ENCODE peak calls at places on chromosomes 12 and 14, in ten cellular contexts. O is HTR-8/SVneo; I is dermis microvascular lymphatic vessel endothelial cell; A is HT1080; U is AG04450; Y is ELF-1; R is GOT3; E is stimulated activated naive CD8-positive, alpha-beta T cell treated with anti-CD3 and anti-CD28 coated beads, Interleukin-15, Interleukin-2, amounts not matched to agents 100 U/mL and 50 U/mL, for 24 hours; T is left cardiac atrium; W is left ventricle myocardium inferior. Q is an unnamed sample.

GRCh38 chr14:56390859-56391258 is 188.7 kb upstream of the TMEM260 start:
- DNase-seq in O (no peak), I (peak; percentile 24), A (no peak), U (no peak), Y (peak; percentile 2), R (no peak), E (no peak), T (no peak), W (no peak), Q (no peak)

GRCh38 chr14:75981426-75981825 is 369 bp downstream of the TGFB3 start:
- DNase-seq in O (peak; percentile 54), I (peak; percentile 54), A (no peak), U (no peak), Y (peak; percentile 90), R (no peak), E (peak; percentile 49), T (no peak), W (no peak), Q (no peak)

GRCh38 chr12:56631790-56632700 is 1.9 kb upstream of the BAZ2A start:
- DNase-seq in O (peak; percentile 72), I (peak; percentile 62), A (peak; percentile 33), U (no peak), Y (peak; percentile 78), R (no peak), E (peak; percentile 70), T (peak; percentile 82), W (peak; percentile 81), Q (no peak)

GRCh38 chr14:69612014-69612758 is 790 bp downstream of the SUSD6 start:
- DNase-seq in O (peak; percentile 68), I (peak; percentile 44), A (peak; percentile 28), U (no peak), Y (peak; percentile 43), R (no peak), E (peak; percentile 62), T (peak; percentile 42), W (peak; percentile 38), Q (no peak)

GRCh38 chr12:24198936-24199644 is 249.6 kb upstream of the SOX5 start:
- DNase-seq in O (no peak), I (peak; percentile 50), A (no peak), U (no peak), Y (no peak), R (no peak), E (no peak), T (no peak), W (no peak), Q (no peak)

GRCh38 chr12:45407967-45408743 is 192.3 kb downstream of the ANO6 start:
- DNase-seq in O (no peak), I (no peak), A (no peak), U (no peak), Y (no peak), R (no peak), E (no peak), T (no peak), W (no peak), Q (no peak)

GRCh38 chr12:51868821-51869489 is 18.9 kb upstream of the ANKRD33 start:
- DNase-seq in O (no peak), I (no peak), A (no peak), U (no peak), Y (peak; percentile 72), R (no peak), E (no peak), T (no peak), W (no peak), Q (no peak)

GRCh38 chr12:124248862-124249825 is 45.7 kb upstream of the RFLNA start:
- DNase-seq in O (no peak), I (no peak), A (no peak), U (no peak), Y (no peak), R (no peak), E (no peak), T (no peak), W (no peak), Q (no peak)

GRCh38 chr12:40226652-40227051 is 1.9 kb downstream of the LRRK2 start:
- DNase-seq in O (no peak), I (no peak), A (peak; percentile 79), U (no peak), Y (no peak), R (peak; percentile 80), E (no peak), T (peak; percentile 58), W (no peak), Q (peak; percentile 36)

GRCh38 chr14:50061664-50062437 is 54.5 kb downstream of the VCPKMT start:
- DNase-seq in O (peak; percentile 22), I (peak; percentile 64), A (peak; percentile 88), U (no peak), Y (peak; percentile 74), R (no peak), E (peak; percentile 72), T (no peak), W (no peak), Q (peak; percentile 39)

GRCh38 chr12:104538056-104538455 is 81.3 kb downstream of the CHST11 start:
- DNase-seq in O (no peak), I (no peak), A (no peak), U (no peak), Y (no peak), R (no peak), E (no peak), T (no peak), W (no peak), Q (no peak)

GRCh38 chr14:22910916-22911315 is 8.0 kb downstream of the RBM23 start:
- DNase-seq in O (no peak), I (no peak), A (no peak), U (no peak), Y (no peak), R (no peak), E (no peak), T (no peak), W (no peak), Q (no peak)

GRCh38 chr14:36580856-36581831 is 1.3 kb downstream of the NKX2-8 start:
- DNase-seq in O (peak; percentile 33), I (peak; percentile 19), A (no peak), U (no peak), Y (peak; percentile 51), R (no peak), E (no peak), T (peak; percentile 32), W (peak; percentile 13), Q (no peak)

GRCh38 chr14:59251811-59252771 is 63.6 kb downstream of the DAAM1 start:
- DNase-seq in O (peak; percentile 87), I (no peak), A (peak; percentile 40), U (no peak), Y (no peak), R (no peak), E (no peak), T (no peak), W (no peak), Q (no peak)

GRCh38 chr14:79543966-79544365 is 667.3 kb downstream of the DIO2 start:
- DNase-seq in O (peak; percentile 19), I (peak; percentile 41), A (peak; percentile 42), U (no peak), Y (peak; percentile 60), R (no peak), E (no peak), T (no peak), W (no peak), Q (no peak)

GRCh38 chr12:111180830-111181726 is 187.8 kb downstream of the PHETA1 start:
- DNase-seq in O (peak; percentile 33), I (peak; percentile 22), A (no peak), U (no peak), Y (no peak), R (no peak), E (peak; percentile 7), T (peak; percentile 68), W (peak; percentile 69), Q (peak; percentile 5)

GRCh38 chr12:79302171-79302841 is 388.5 kb downstream of the PAWR start:
- DNase-seq in O (no peak), I (peak; percentile 99), A (no peak), U (no peak), Y (no peak), R (no peak), E (no peak), T (no peak), W (no peak), Q (no peak)

GRCh38 chr14:103232338-103232808 is 101.7 kb upstream of the EIF5 start:
- DNase-seq in O (no peak), I (no peak), A (no peak), U (no peak), Y (no peak), R (no peak), E (no peak), T (no peak), W (no peak), Q (no peak)

GRCh38 chr14:37114039-37114438 is 58.4 kb downstream of the SLC25A21 start:
- DNase-seq in O (peak; percentile 40), I (no peak), A (no peak), U (no peak), Y (no peak), R (no peak), E (no peak), T (no peak), W (no peak), Q (no peak)

GRCh38 chr12:85821216-85821615 is 15.0 kb downstream of the RASSF9 start:
- DNase-seq in O (no peak), I (peak; percentile 53), A (no peak), U (no peak), Y (no peak), R (no peak), E (no peak), T (no peak), W (no peak), Q (no peak)

GRCh38 chr14:95835331-95835730 is 41.3 kb upstream of the TUNAR start:
- DNase-seq in O (no peak), I (no peak), A (peak; percentile 82), U (no peak), Y (no peak), R (no peak), E (peak; percentile 3), T (no peak), W (no peak), Q (no peak)

GRCh38 chr14:102333795-102334415 is 14.4 kb downstream of the ZNF839 start:
- DNase-seq in O (no peak), I (no peak), A (no peak), U (no peak), Y (no peak), R (no peak), E (no peak), T (no peak), W (no peak), Q (no peak)

GRCh38 chr12:98741229-98741614 is 96.1 kb downstream of the APAF1 start:
- DNase-seq in O (no peak), I (no peak), A (no peak), U (no peak), Y (no peak), R (no peak), E (peak; percentile 30), T (no peak), W (no peak), Q (no peak)

GRCh38 chr12:92065664-92066063 is 80.0 kb downstream of the BTG1 start:
- DNase-seq in O (no peak), I (no peak), A (no peak), U (no peak), Y (no peak), R (no peak), E (no peak), T (no peak), W (no peak), Q (no peak)

GRCh38 chr14:95667251-95667693 is 19.0 kb upstream of the TCL1B start:
- DNase-seq in O (no peak), I (no peak), A (no peak), U (no peak), Y (peak; percentile 43), R (no peak), E (peak; percentile 9), T (no peak), W (no peak), Q (no peak)

GRCh38 chr14:36513012-36513420 is 7.0 kb downstream of the NKX2-1 start:
- DNase-seq in O (no peak), I (no peak), A (no peak), U (no peak), Y (no peak), R (no peak), E (no peak), T (no peak), W (no peak), Q (no peak)

GRCh38 chr12:109219938-109220337 is 89.1 kb downstream of the FOXN4 start:
- DNase-seq in O (no peak), I (no peak), A (no peak), U (no peak), Y (no peak), R (no peak), E (no peak), T (no peak), W (no peak), Q (no peak)

GRCh38 chr12:124388679-124389536 is 94.0 kb downstream of the RFLNA start:
- DNase-seq in O (no peak), I (peak; percentile 76), A (peak; percentile 80), U (peak; percentile 63), Y (peak; percentile 73), R (no peak), E (peak; percentile 76), T (peak; percentile 92), W (peak; percentile 90), Q (no peak)